ENCODE peak calls at places on chromosomes 12 and 14, in ten cellular contexts. E is astrocyte of the spinal cord, K is WTC11, Y is endothelial cell, M is left lung, B is fibroblast of pulmonary artery, S is fibroblast of lung, X is stomach, F is BJ, H is left ventricle myocardium inferior. W is an unnamed sample.

GRCh38 chr12:29574500-29574899 is 77.0 kb upstream of the OVCH1 start:
- DNase-seq in E (no peak), K (no peak), Y (no peak), M (no peak), B (no peak), S (no peak), X (no peak), F (no peak), H (no peak), W (no peak)

GRCh38 chr12:68675098-68675842 is 11.5 kb upstream of the NUP107 start:
- DNase-seq in E (no peak), K (no peak), Y (peak), M (no peak), B (no peak), S (no peak), X (peak), F (no peak), H (no peak), W (peak)

GRCh38 chr12:69239922-69240624 is 704 bp downstream of the CPSF6 start:
- DNase-seq in E (peak), K (peak), Y (peak), M (peak), B (peak), S (peak), X (peak), F (no peak), H (peak), W (no peak)

GRCh38 chr12:118015944-118016343 is 559 bp upstream of the RFC5 start:
- DNase-seq in E (no peak), K (no peak), Y (no peak), M (no peak), B (no peak), S (no peak), X (no peak), F (no peak), H (no peak), W (no peak)

GRCh38 chr14:60188115-60188514 is 22.9 kb upstream of the DHRS7 start:
- DNase-seq in E (no peak), K (no peak), Y (no peak), M (no peak), B (peak), S (peak), X (no peak), F (no peak), H (no peak), W (no peak)

GRCh38 chr12:83945871-83946270 is 966.7 kb downstream of the SLC6A15 start:
- DNase-seq in E (peak), K (no peak), Y (no peak), M (no peak), B (peak), S (peak), X (no peak), F (peak), H (no peak), W (no peak)

GRCh38 chr12:12461281-12461922 is 101.3 kb downstream of the DUSP16 start:
- DNase-seq in E (no peak), K (no peak), Y (no peak), M (no peak), B (no peak), S (no peak), X (no peak), F (no peak), H (no peak), W (no peak)

GRCh38 chr12:113232787-113233585 is 11.7 kb downstream of the TPCN1 start:
- DNase-seq in E (peak), K (peak), Y (no peak), M (peak), B (no peak), S (no peak), X (peak), F (no peak), H (peak), W (no peak)

GRCh38 chr14:32075636-32076277 is 1.3 kb upstream of the ARHGAP5 start:
- DNase-seq in E (no peak), K (peak), Y (no peak), M (peak), B (peak), S (peak), X (no peak), F (no peak), H (peak), W (no peak)

GRCh38 chr12:121830588-121831265 is 26.9 kb downstream of the SETD1B start:
- DNase-seq in E (no peak), K (no peak), Y (no peak), M (no peak), B (no peak), S (no peak), X (no peak), F (no peak), H (no peak), W (no peak)

GRCh38 chr14:65019944-65020566 is 33.4 kb downstream of the FNTB start:
- DNase-seq in E (peak), K (no peak), Y (peak), M (no peak), B (peak), S (peak), X (peak), F (no peak), H (no peak), W (peak)

GRCh38 chr12:101570022-101570421 is 24.7 kb upstream of the MYBPC1 start:
- DNase-seq in E (peak), K (no peak), Y (no peak), M (no peak), B (peak), S (peak), X (no peak), F (peak), H (no peak), W (peak)

GRCh38 chr12:76637807-76638206 is 78.2 kb upstream of the OSBPL8 start:
- DNase-seq in E (peak), K (no peak), Y (no peak), M (no peak), B (no peak), S (peak), X (no peak), F (no peak), H (no peak), W (peak)

GRCh38 chr12:130796985-130797686 is 41.9 kb downstream of the STX2 start:
- DNase-seq in E (no peak), K (no peak), Y (no peak), M (no peak), B (no peak), S (no peak), X (no peak), F (no peak), H (no peak), W (no peak)

GRCh38 chr12:132413931-132414588 is 75.9 kb upstream of the FBRSL1 start:
- DNase-seq in E (no peak), K (peak), Y (peak), M (no peak), B (no peak), S (no peak), X (no peak), F (no peak), H (no peak), W (no peak)

GRCh38 chr12:26566186-26566585 is 266.8 kb downstream of the ITPR2 start:
- DNase-seq in E (no peak), K (no peak), Y (no peak), M (no peak), B (no peak), S (no peak), X (no peak), F (no peak), H (no peak), W (no peak)

GRCh38 chr14:24051789-24052655 is at the start of gene CARMIL3:
- DNase-seq in E (peak), K (peak), Y (peak), M (peak), B (peak), S (peak), X (peak), F (no peak), H (peak), W (peak)

GRCh38 chr12:1797991-1798733 is 22.2 kb upstream of the LRTM2 start:
- DNase-seq in E (no peak), K (no peak), Y (no peak), M (no peak), B (no peak), S (no peak), X (no peak), F (no peak), H (no peak), W (no peak)

GRCh38 chr12:112352921-112353320 is 29.3 kb downstream of the HECTD4 start:
- DNase-seq in E (no peak), K (no peak), Y (no peak), M (no peak), B (peak), S (no peak), X (no peak), F (no peak), H (no peak), W (no peak)

GRCh38 chr12:124002021-124002640 is 29.1 kb downstream of the ZNF664 start:
- DNase-seq in E (no peak), K (no peak), Y (no peak), M (no peak), B (peak), S (no peak), X (no peak), F (no peak), H (no peak), W (no peak)

GRCh38 chr12:76284816-76285750 is 63.1 kb downstream of the BBS10 start:
- DNase-seq in E (peak), K (peak), Y (no peak), M (no peak), B (no peak), S (peak), X (no peak), F (no peak), H (no peak), W (peak)

GRCh38 chr14:85856430-85856829 is 326.5 kb downstream of the FLRT2 start:
- DNase-seq in E (no peak), K (no peak), Y (no peak), M (no peak), B (no peak), S (peak), X (no peak), F (no peak), H (no peak), W (no peak)
- TF ChIP-seq CTCF in E (peak), K (no peak), Y (no peak), M (no peak), B (peak), S (no peak), X (no peak), F (no peak), H (no peak), W (peak)

DNA sequence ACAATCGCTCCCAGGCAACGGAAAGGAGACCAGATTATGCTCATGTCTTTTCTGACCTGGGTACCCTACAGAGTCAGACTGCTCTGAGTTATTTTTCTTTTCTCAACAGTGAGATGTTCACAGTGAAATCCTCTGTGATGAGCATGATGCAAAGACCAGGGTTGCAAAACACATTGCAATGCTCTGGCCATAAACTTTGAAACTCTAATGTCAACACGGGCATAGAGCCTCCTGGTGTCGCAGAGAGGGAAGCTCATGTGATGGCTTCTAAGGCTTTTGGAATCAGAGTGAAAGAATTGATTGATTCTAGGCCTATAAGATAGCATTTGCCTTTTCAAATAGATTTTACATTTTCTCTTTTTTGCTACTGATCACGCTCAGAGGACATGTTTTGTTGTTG is 193.4 kb downstream of the RASSF9 start:
- DNase-seq in E (no peak), K (no peak), Y (no peak), M (no peak), B (peak), S (peak), X (no peak), F (no peak), H (no peak), W (peak)
- TF ChIP-seq CTCF in E (no peak), K (peak), Y (no peak), M (no peak), B (peak), S (peak), X (no peak), F (peak), H (no peak), W (peak)

GRCh38 chr12:14774944-14775651 is 28.2 kb downstream of the WBP11 start:
- DNase-seq in E (peak), K (no peak), Y (peak), M (peak), B (peak), S (peak), X (peak), F (no peak), H (peak), W (peak)
- TF ChIP-seq CTCF in E (no peak), K (no peak), Y (no peak), M (no peak), B (no peak), S (no peak), X (no peak), F (no peak), H (no peak), W (no peak)

GRCh38 chr12:106032141-106032925 is 106.4 kb downstream of the NUAK1 start:
- DNase-seq in E (no peak), K (no peak), Y (no peak), M (no peak), B (no peak), S (no peak), X (no peak), F (no peak), H (no peak), W (no peak)
- TF ChIP-seq CTCF in E (peak), K (no peak), Y (no peak), M (no peak), B (peak), S (no peak), X (no peak), F (no peak), H (peak), W (peak)

GRCh38 chr12:9798008-9798619 is 29.2 kb upstream of the KLRF1 start:
- DNase-seq in E (peak), K (peak), Y (peak), M (peak), B (peak), S (peak), X (peak), F (no peak), H (no peak), W (peak)
- TF ChIP-seq CTCF in E (peak), K (no peak), Y (no peak), M (peak), B (peak), S (peak), X (no peak), F (peak), H (peak), W (peak)

DNA sequence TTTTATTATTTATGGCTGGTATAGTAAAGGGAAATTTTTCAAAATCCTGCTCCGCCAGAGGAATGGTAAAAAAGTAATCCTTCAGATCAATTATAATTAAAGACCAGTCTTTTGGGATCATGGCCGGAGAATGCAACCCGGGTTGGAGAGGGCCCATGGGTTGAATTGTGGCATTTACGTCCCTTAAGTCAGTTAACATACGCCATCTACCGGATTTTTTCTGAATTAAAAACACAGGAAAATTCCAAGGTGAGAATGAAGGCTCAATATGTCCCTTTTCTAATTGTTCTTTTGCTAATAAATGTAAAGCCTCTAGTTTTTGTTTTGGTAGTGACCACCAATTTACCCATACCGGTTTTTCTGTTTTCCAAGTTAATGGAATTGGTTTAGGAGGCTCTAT is 602.8 kb downstream of the ALG10 start:
- DNase-seq in E (no peak), K (no peak), Y (no peak), M (no peak), B (no peak), S (no peak), X (no peak), F (no peak), H (no peak), W (no peak)
- TF ChIP-seq CTCF in E (no peak), K (no peak), Y (peak), M (no peak), B (no peak), S (no peak), X (no peak), F (no peak), H (peak), W (peak)

GRCh38 chr12:55955800-55956508 is 9.9 kb downstream of the PMEL start:
- DNase-seq in E (peak), K (no peak), Y (peak), M (no peak), B (peak), S (peak), X (peak), F (no peak), H (no peak), W (peak)
- TF ChIP-seq CTCF in E (peak), K (no peak), Y (no peak), M (peak), B (peak), S (peak), X (no peak), F (peak), H (no peak), W (peak)

DNA sequence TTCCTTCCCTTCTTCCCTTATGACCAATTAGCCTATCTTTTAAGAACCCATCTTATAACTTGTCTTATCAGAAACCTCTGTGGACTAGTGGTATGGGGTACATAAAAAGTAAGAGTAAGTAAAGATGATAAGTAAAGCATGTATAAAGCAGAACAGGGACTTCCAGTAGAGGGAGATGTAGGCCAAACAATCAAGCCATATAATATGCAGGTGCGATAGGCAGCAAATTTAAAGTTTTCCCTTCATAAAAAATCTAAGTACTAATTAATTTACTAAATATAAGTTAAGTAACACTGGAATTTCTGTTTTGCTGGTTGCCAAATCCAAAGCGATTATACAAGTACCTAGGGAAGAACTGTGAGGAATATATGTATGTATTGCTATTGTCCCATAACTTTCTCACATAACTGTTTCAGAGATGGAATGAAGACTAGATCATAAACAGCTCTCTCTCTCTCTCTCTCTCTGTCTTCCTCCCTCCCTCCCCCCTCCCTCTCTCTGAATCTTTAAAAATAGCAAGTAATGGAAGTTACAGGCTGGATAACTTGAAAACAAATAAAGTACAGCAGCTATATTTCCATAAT is 25.7 kb downstream of the METTL25 start:
- DNase-seq in E (peak), K (no peak), Y (no peak), M (no peak), B (peak), S (peak), X (no peak), F (no peak), H (no peak), W (peak)
- TF ChIP-seq CTCF in E (peak), K (no peak), Y (peak), M (no peak), B (peak), S (peak), X (peak), F (peak), H (peak), W (peak)